ENCODE peak calls at places on chromosome 17, in five cellular contexts. One of them, this sample, is unnamed.

GRCh38 chr17:28193241-28193640 is 125.8 kb upstream of the TMEM97 start:
- DNase-seq in AG09309: no peak
- DNase-seq in pancreas: no peak
- DNase-seq in activated naive CD8-positive, alpha-beta T cell treated with anti-CD3 and anti-CD28 coated beads, Interleukin-2, amount 10 ng/mL, durations not matched to agents 7 days and 5 days: no peak
- DNase-seq in myocyte: no peak
- DNase-seq in this sample: no peak

GRCh38 chr17:75645501-75645888 is 12.3 kb downstream of the SMIM5 start:
- DNase-seq in pancreas: no peak
- DNase-seq in AG09309: no peak
- DNase-seq in myocyte: no peak
- DNase-seq in activated naive CD8-positive, alpha-beta T cell treated with anti-CD3 and anti-CD28 coated beads, Interleukin-2, amount 10 ng/mL, durations not matched to agents 7 days and 5 days: no peak
- DNase-seq in this sample: no peak

GRCh38 chr17:1107777-1108559 is 71.8 kb downstream of the ABR start:
- DNase-seq in AG09309: no peak
- DNase-seq in activated naive CD8-positive, alpha-beta T cell treated with anti-CD3 and anti-CD28 coated beads, Interleukin-2, amount 10 ng/mL, durations not matched to agents 7 days and 5 days: no peak
- DNase-seq in myocyte: peak; percentile 72
- DNase-seq in pancreas: peak; percentile 62
- DNase-seq in this sample: no peak

GRCh38 chr17:309361-309888 is 43.2 kb downstream of the RPH3AL start:
- DNase-seq in pancreas: peak; percentile 50
- DNase-seq in myocyte: peak; percentile 37
- DNase-seq in activated naive CD8-positive, alpha-beta T cell treated with anti-CD3 and anti-CD28 coated beads, Interleukin-2, amount 10 ng/mL, durations not matched to agents 7 days and 5 days: no peak
- DNase-seq in AG09309: no peak
- DNase-seq in this sample: peak; percentile 52

GRCh38 chr17:79109584-79109983 is 35.0 kb downstream of the ENGASE start:
- DNase-seq in AG09309: no peak
- DNase-seq in activated naive CD8-positive, alpha-beta T cell treated with anti-CD3 and anti-CD28 coated beads, Interleukin-2, amount 10 ng/mL, durations not matched to agents 7 days and 5 days: no peak
- DNase-seq in pancreas: no peak
- DNase-seq in myocyte: no peak
- DNase-seq in this sample: no peak

GRCh38 chr17:49995055-49995738 is at the start of gene DLX3:
- DNase-seq in AG09309: peak; percentile 27
- DNase-seq in pancreas: peak; percentile 82
- DNase-seq in activated naive CD8-positive, alpha-beta T cell treated with anti-CD3 and anti-CD28 coated beads, Interleukin-2, amount 10 ng/mL, durations not matched to agents 7 days and 5 days: peak; percentile 46
- DNase-seq in myocyte: peak; percentile 88
- DNase-seq in this sample: no peak

GRCh38 chr17:17141860-17142552 is 64.1 kb downstream of the PLD6 start:
- DNase-seq in activated naive CD8-positive, alpha-beta T cell treated with anti-CD3 and anti-CD28 coated beads, Interleukin-2, amount 10 ng/mL, durations not matched to agents 7 days and 5 days: peak; percentile 61
- DNase-seq in myocyte: no peak
- DNase-seq in AG09309: no peak
- DNase-seq in pancreas: no peak
- DNase-seq in this sample: peak; percentile 48

GRCh38 chr17:47276868-47277267 is 23.2 kb downstream of the ITGB3 start:
- DNase-seq in AG09309: peak; percentile 68
- DNase-seq in myocyte: peak; percentile 83
- DNase-seq in activated naive CD8-positive, alpha-beta T cell treated with anti-CD3 and anti-CD28 coated beads, Interleukin-2, amount 10 ng/mL, durations not matched to agents 7 days and 5 days: no peak
- DNase-seq in pancreas: peak; percentile 62
- DNase-seq in this sample: no peak

GRCh38 chr17:48676963-48677558 is 45.3 kb downstream of the PRAC1 start:
- DNase-seq in activated naive CD8-positive, alpha-beta T cell treated with anti-CD3 and anti-CD28 coated beads, Interleukin-2, amount 10 ng/mL, durations not matched to agents 7 days and 5 days: no peak
- DNase-seq in myocyte: no peak
- DNase-seq in AG09309: no peak
- DNase-seq in pancreas: no peak
- DNase-seq in this sample: no peak

GRCh38 chr17:36188891-36189306 is 7.7 kb downstream of the CCL3L1 start:
- DNase-seq in activated naive CD8-positive, alpha-beta T cell treated with anti-CD3 and anti-CD28 coated beads, Interleukin-2, amount 10 ng/mL, durations not matched to agents 7 days and 5 days: no peak
- DNase-seq in AG09309: no peak
- DNase-seq in myocyte: no peak
- DNase-seq in pancreas: no peak
- DNase-seq in this sample: peak; percentile 43

GRCh38 chr17:12619444-12620199 is 46.1 kb upstream of the MYOCD start:
- DNase-seq in myocyte: no peak
- DNase-seq in activated naive CD8-positive, alpha-beta T cell treated with anti-CD3 and anti-CD28 coated beads, Interleukin-2, amount 10 ng/mL, durations not matched to agents 7 days and 5 days: no peak
- DNase-seq in AG09309: no peak
- DNase-seq in pancreas: no peak
- DNase-seq in this sample: no peak

GRCh38 chr17:75346906-75347305 is 57.7 kb upstream of the SLC25A19 start:
- DNase-seq in pancreas: no peak
- DNase-seq in myocyte: peak; percentile 90
- DNase-seq in AG09309: peak; percentile 24
- DNase-seq in activated naive CD8-positive, alpha-beta T cell treated with anti-CD3 and anti-CD28 coated beads, Interleukin-2, amount 10 ng/mL, durations not matched to agents 7 days and 5 days: no peak
- DNase-seq in this sample: peak; percentile 56

GRCh38 chr17:17732892-17733670 is 51.8 kb downstream of the RAI1 start:
- DNase-seq in pancreas: no peak
- DNase-seq in activated naive CD8-positive, alpha-beta T cell treated with anti-CD3 and anti-CD28 coated beads, Interleukin-2, amount 10 ng/mL, durations not matched to agents 7 days and 5 days: no peak
- DNase-seq in AG09309: no peak
- DNase-seq in myocyte: no peak
- DNase-seq in this sample: no peak

GRCh38 chr17:39754161-39754957 is 16.6 kb downstream of the GRB7 start:
- DNase-seq in AG09309: peak; percentile 42
- DNase-seq in pancreas: peak; percentile 95
- DNase-seq in myocyte: peak; percentile 92
- DNase-seq in activated naive CD8-positive, alpha-beta T cell treated with anti-CD3 and anti-CD28 coated beads, Interleukin-2, amount 10 ng/mL, durations not matched to agents 7 days and 5 days: peak; percentile 99
- DNase-seq in this sample: peak; percentile 99

GRCh38 chr17:7509937-7510336 is 25.8 kb downstream of the POLR2A start:
- DNase-seq in AG09309: no peak
- DNase-seq in myocyte: peak; percentile 16
- DNase-seq in activated naive CD8-positive, alpha-beta T cell treated with anti-CD3 and anti-CD28 coated beads, Interleukin-2, amount 10 ng/mL, durations not matched to agents 7 days and 5 days: no peak
- DNase-seq in pancreas: no peak
- DNase-seq in this sample: no peak

GRCh38 chr17:39702901-39703893 is 3.3 kb downstream of the ERBB2 start:
- DNase-seq in AG09309: no peak
- DNase-seq in myocyte: peak; percentile 91
- DNase-seq in activated naive CD8-positive, alpha-beta T cell treated with anti-CD3 and anti-CD28 coated beads, Interleukin-2, amount 10 ng/mL, durations not matched to agents 7 days and 5 days: no peak
- DNase-seq in pancreas: no peak
- DNase-seq in this sample: peak; percentile 43

GRCh38 chr17:60392845-60393702 is 1.1 kb upstream of the USP32 start:
- DNase-seq in myocyte: peak; percentile 79
- DNase-seq in pancreas: no peak
- DNase-seq in AG09309: no peak
- DNase-seq in activated naive CD8-positive, alpha-beta T cell treated with anti-CD3 and anti-CD28 coated beads, Interleukin-2, amount 10 ng/mL, durations not matched to agents 7 days and 5 days: peak; percentile 34
- DNase-seq in this sample: peak; percentile 19

GRCh38 chr17:42389902-42390301 is 1.7 kb upstream of the STAT3 start:
- DNase-seq in myocyte: no peak
- DNase-seq in pancreas: no peak
- DNase-seq in activated naive CD8-positive, alpha-beta T cell treated with anti-CD3 and anti-CD28 coated beads, Interleukin-2, amount 10 ng/mL, durations not matched to agents 7 days and 5 days: no peak
- DNase-seq in AG09309: no peak
- DNase-seq in this sample: no peak

GRCh38 chr17:5955764-5956163 is 114.4 kb upstream of the WSCD1 start:
- DNase-seq in pancreas: no peak
- DNase-seq in AG09309: no peak
- DNase-seq in myocyte: no peak
- DNase-seq in activated naive CD8-positive, alpha-beta T cell treated with anti-CD3 and anti-CD28 coated beads, Interleukin-2, amount 10 ng/mL, durations not matched to agents 7 days and 5 days: no peak
- DNase-seq in this sample: no peak

GRCh38 chr17:68903294-68903693 is 51.9 kb downstream of the ABCA8 start:
- DNase-seq in myocyte: no peak
- DNase-seq in activated naive CD8-positive, alpha-beta T cell treated with anti-CD3 and anti-CD28 coated beads, Interleukin-2, amount 10 ng/mL, durations not matched to agents 7 days and 5 days: no peak
- DNase-seq in AG09309: no peak
- DNase-seq in pancreas: no peak
- DNase-seq in this sample: no peak

GRCh38 chr17:37110012-37110701 is 161.4 kb downstream of the AATF start:
- DNase-seq in activated naive CD8-positive, alpha-beta T cell treated with anti-CD3 and anti-CD28 coated beads, Interleukin-2, amount 10 ng/mL, durations not matched to agents 7 days and 5 days: no peak
- DNase-seq in AG09309: no peak
- DNase-seq in pancreas: no peak
- DNase-seq in myocyte: no peak
- DNase-seq in this sample: no peak

GRCh38 chr17:59837362-59838195 is 55.2 kb downstream of the TUBD1 start:
- DNase-seq in pancreas: no peak
- DNase-seq in AG09309: peak; percentile 100
- DNase-seq in activated naive CD8-positive, alpha-beta T cell treated with anti-CD3 and anti-CD28 coated beads, Interleukin-2, amount 10 ng/mL, durations not matched to agents 7 days and 5 days: no peak
- DNase-seq in myocyte: peak; percentile 99
- DNase-seq in this sample: peak; percentile 91

GRCh38 chr17:78048346-78049292 is 79.9 kb downstream of the TMC6 start:
- DNase-seq in AG09309: no peak
- DNase-seq in activated naive CD8-positive, alpha-beta T cell treated with anti-CD3 and anti-CD28 coated beads, Interleukin-2, amount 10 ng/mL, durations not matched to agents 7 days and 5 days: no peak
- DNase-seq in pancreas: no peak
- DNase-seq in myocyte: no peak
- DNase-seq in this sample: no peak

GRCh38 chr17:37791434-37791833 is 46.6 kb upstream of the HNF1B start:
- DNase-seq in AG09309: peak; percentile 62
- DNase-seq in activated naive CD8-positive, alpha-beta T cell treated with anti-CD3 and anti-CD28 coated beads, Interleukin-2, amount 10 ng/mL, durations not matched to agents 7 days and 5 days: no peak
- DNase-seq in pancreas: no peak
- DNase-seq in myocyte: no peak
- DNase-seq in this sample: peak; percentile 62

GRCh38 chr17:1989135-1989534 is 36.0 kb downstream of the RTN4RL1 start:
- DNase-seq in AG09309: peak; percentile 78
- DNase-seq in activated naive CD8-positive, alpha-beta T cell treated with anti-CD3 and anti-CD28 coated beads, Interleukin-2, amount 10 ng/mL, durations not matched to agents 7 days and 5 days: no peak
- DNase-seq in myocyte: peak; percentile 27
- DNase-seq in pancreas: no peak
- DNase-seq in this sample: no peak

GRCh38 chr17:9044796-9045470 is 23.6 kb downstream of the NTN1 start:
- DNase-seq in activated naive CD8-positive, alpha-beta T cell treated with anti-CD3 and anti-CD28 coated beads, Interleukin-2, amount 10 ng/mL, durations not matched to agents 7 days and 5 days: no peak
- DNase-seq in pancreas: no peak
- DNase-seq in AG09309: no peak
- DNase-seq in myocyte: no peak
- DNase-seq in this sample: no peak

GRCh38 chr17:8380049-8380448 is 2.9 kb downstream of the RPL26 start:
- DNase-seq in activated naive CD8-positive, alpha-beta T cell treated with anti-CD3 and anti-CD28 coated beads, Interleukin-2, amount 10 ng/mL, durations not matched to agents 7 days and 5 days: no peak
- DNase-seq in myocyte: no peak
- DNase-seq in AG09309: no peak
- DNase-seq in pancreas: no peak
- DNase-seq in this sample: no peak

GRCh38 chr17:56290486-56291118 is 137.3 kb downstream of the ANKFN1 start:
- DNase-seq in activated naive CD8-positive, alpha-beta T cell treated with anti-CD3 and anti-CD28 coated beads, Interleukin-2, amount 10 ng/mL, durations not matched to agents 7 days and 5 days: no peak
- DNase-seq in myocyte: peak; percentile 67
- DNase-seq in AG09309: no peak
- DNase-seq in pancreas: no peak
- DNase-seq in this sample: no peak

GRCh38 chr17:1197781-1198490 is 18.2 kb upstream of the ABR start:
- DNase-seq in AG09309: no peak
- DNase-seq in myocyte: peak; percentile 13
- DNase-seq in pancreas: peak; percentile 70
- DNase-seq in activated naive CD8-positive, alpha-beta T cell treated with anti-CD3 and anti-CD28 coated beads, Interleukin-2, amount 10 ng/mL, durations not matched to agents 7 days and 5 days: peak; percentile 79
- DNase-seq in this sample: peak; percentile 96

GRCh38 chr17:49612721-49613120 is 37.0 kb downstream of the NXPH3 start:
- DNase-seq in activated naive CD8-positive, alpha-beta T cell treated with anti-CD3 and anti-CD28 coated beads, Interleukin-2, amount 10 ng/mL, durations not matched to agents 7 days and 5 days: no peak
- DNase-seq in myocyte: no peak
- DNase-seq in AG09309: no peak
- DNase-seq in pancreas: no peak
- DNase-seq in this sample: no peak

GRCh38 chr17:45946841-45947256 is 52.2 kb upstream of the STH start:
- DNase-seq in myocyte: no peak
- DNase-seq in AG09309: no peak
- DNase-seq in pancreas: no peak
- DNase-seq in activated naive CD8-positive, alpha-beta T cell treated with anti-CD3 and anti-CD28 coated beads, Interleukin-2, amount 10 ng/mL, durations not matched to agents 7 days and 5 days: no peak
- DNase-seq in this sample: no peak

GRCh38 chr17:7781467-7781866 is 52.5 kb upstream of the KDM6B start:
- DNase-seq in activated naive CD8-positive, alpha-beta T cell treated with anti-CD3 and anti-CD28 coated beads, Interleukin-2, amount 10 ng/mL, durations not matched to agents 7 days and 5 days: no peak
- DNase-seq in pancreas: no peak
- DNase-seq in myocyte: no peak
- DNase-seq in AG09309: no peak
- DNase-seq in this sample: peak; percentile 12

GRCh38 chr17:17152385-17152784 is 53.7 kb downstream of the PLD6 start:
- DNase-seq in activated naive CD8-positive, alpha-beta T cell treated with anti-CD3 and anti-CD28 coated beads, Interleukin-2, amount 10 ng/mL, durations not matched to agents 7 days and 5 days: no peak
- DNase-seq in myocyte: no peak
- DNase-seq in AG09309: no peak
- DNase-seq in pancreas: no peak
- DNase-seq in this sample: no peak

GRCh38 chr17:66691644-66692500 is 143.0 kb upstream of the CACNG5 start:
- DNase-seq in pancreas: no peak
- DNase-seq in AG09309: no peak
- DNase-seq in myocyte: no peak
- DNase-seq in activated naive CD8-positive, alpha-beta T cell treated with anti-CD3 and anti-CD28 coated beads, Interleukin-2, amount 10 ng/mL, durations not matched to agents 7 days and 5 days: no peak
- DNase-seq in this sample: no peak

GRCh38 chr17:68036304-68037147 is 991 bp downstream of the KPNA2 start:
- DNase-seq in activated naive CD8-positive, alpha-beta T cell treated with anti-CD3 and anti-CD28 coated beads, Interleukin-2, amount 10 ng/mL, durations not matched to agents 7 days and 5 days: no peak
- DNase-seq in pancreas: no peak
- DNase-seq in myocyte: no peak
- DNase-seq in AG09309: no peak
- DNase-seq in this sample: peak; percentile 46

GRCh38 chr17:47207143-47208067 is 1.7 kb upstream of the MYL4 start:
- DNase-seq in myocyte: no peak
- DNase-seq in pancreas: no peak
- DNase-seq in activated naive CD8-positive, alpha-beta T cell treated with anti-CD3 and anti-CD28 coated beads, Interleukin-2, amount 10 ng/mL, durations not matched to agents 7 days and 5 days: no peak
- DNase-seq in AG09309: no peak
- DNase-seq in this sample: peak; percentile 53

GRCh38 chr17:49722066-49722465 is 14.3 kb upstream of the SLC35B1 start:
- DNase-seq in AG09309: no peak
- DNase-seq in pancreas: no peak
- DNase-seq in activated naive CD8-positive, alpha-beta T cell treated with anti-CD3 and anti-CD28 coated beads, Interleukin-2, amount 10 ng/mL, durations not matched to agents 7 days and 5 days: no peak
- DNase-seq in myocyte: no peak
- DNase-seq in this sample: no peak

This sample was measured in OCI-LY7.